ENCODE peak calls at places on chromosomes 2 and 18, in eight cellular contexts. G, D, K, I, E, J, L and Q are unnamed samples.

GRCh38 chr2:128228894-128229293 is 89.8 kb downstream of the HS6ST1 start:
- DNase-seq in K (no peak), E (no peak), I (no peak), L (no peak), J (peak; percentile 25), D (no peak), G (no peak), Q (no peak)

GRCh38 chr2:169579044-169579443 is 5.1 kb upstream of the PPIG start:
- DNase-seq in J (no peak), K (no peak), E (no peak), G (no peak), I (no peak), L (no peak), D (no peak), Q (no peak)

GRCh38 chr2:579351-579886 is 97.8 kb downstream of the TMEM18 start:
- DNase-seq in G (no peak), E (no peak), L (no peak), D (no peak), K (no peak), J (no peak), I (no peak), Q (peak; percentile 76)

GRCh38 chr2:149087751-149088150 is 49.3 kb downstream of the LYPD6B start:
- DNase-seq in E (no peak), D (peak; percentile 69), L (no peak), J (no peak), G (no peak), I (peak; percentile 13), K (no peak), Q (no peak)

GRCh38 chr18:23108496-23108895 is 26.8 kb upstream of the CABLES1 start:
- DNase-seq in L (no peak), G (no peak), K (no peak), I (no peak), E (no peak), J (no peak), D (no peak), Q (no peak)

GRCh38 chr18:33804258-33804657 is 226.2 kb downstream of the ASXL3 start:
- DNase-seq in L (peak; percentile 40), G (no peak), K (no peak), J (peak; percentile 63), I (peak; percentile 57), E (no peak), D (no peak), Q (no peak)

GRCh38 chr2:179818546-179818945 is 42.9 kb downstream of the ZNF385B start:
- DNase-seq in D (no peak), L (no peak), G (no peak), J (no peak), I (no peak), E (no peak), K (no peak), Q (no peak)

GRCh38 chr2:128347701-128348504 is 29.2 kb upstream of the HS6ST1 start:
- DNase-seq in D (no peak), L (peak; percentile 50), K (no peak), J (peak; percentile 23), E (no peak), G (no peak), I (no peak), Q (no peak)

GRCh38 chr2:64773461-64774118 is 119.9 kb upstream of the SERTAD2 start:
- DNase-seq in I (no peak), L (no peak), E (no peak), J (no peak), K (no peak), D (no peak), G (no peak), Q (no peak)

GRCh38 chr18:1050012-1050657 is 145.5 kb downstream of the ADCYAP1 start:
- DNase-seq in E (no peak), J (no peak), D (no peak), L (no peak), I (no peak), G (no peak), K (no peak), Q (no peak)

GRCh38 chr2:31950946-31951562 is 59.8 kb downstream of the MEMO1 start:
- DNase-seq in L (no peak), E (no peak), D (no peak), K (no peak), I (no peak), J (no peak), G (no peak), Q (no peak)

GRCh38 chr2:232435805-232436204 is 20.1 kb upstream of the ALPI start:
- DNase-seq in I (no peak), D (no peak), J (no peak), K (no peak), G (no peak), L (no peak), E (no peak), Q (no peak)

GRCh38 chr2:69082430-69082997 is 69.5 kb downstream of the ANTXR1 start:
- DNase-seq in G (no peak), K (no peak), E (no peak), J (peak; percentile 90), D (no peak), I (peak; percentile 42), L (peak; percentile 50), Q (no peak)

GRCh38 chr18:48292787-48293409 is 116.3 kb downstream of the ZBTB7C start:
- DNase-seq in G (no peak), D (no peak), E (no peak), L (no peak), K (no peak), I (no peak), J (no peak), Q (no peak)

GRCh38 chr2:148720501-148720998 is 76.0 kb downstream of the EPC2 start:
- DNase-seq in E (no peak), D (peak; percentile 11), I (no peak), J (peak; percentile 57), K (no peak), L (peak; percentile 51), G (no peak), Q (peak; percentile 62)

GRCh38 chr2:118990757-118991545 is 49.0 kb downstream of the MARCO start:
- DNase-seq in L (no peak), J (no peak), G (no peak), E (no peak), I (no peak), K (no peak), D (no peak), Q (no peak)

GRCh38 chr2:190441564-190441963 is 33.4 kb downstream of the MFSD6 start:
- DNase-seq in G (no peak), I (no peak), K (no peak), E (no peak), J (no peak), L (no peak), D (no peak), Q (no peak)

GRCh38 chr2:132911726-132912724 is 242.0 kb upstream of the LYPD1 start:
- DNase-seq in G (no peak), I (no peak), L (no peak), D (peak; percentile 47), K (no peak), J (peak; percentile 61), E (peak; percentile 38), Q (no peak)
- TF ChIP-seq CTCF in G (peak; percentile 21), I (no peak), L (no peak), D (peak; percentile 58), K (no peak), J (peak; percentile 24), E (no peak), Q (peak; percentile 31)

DNA sequence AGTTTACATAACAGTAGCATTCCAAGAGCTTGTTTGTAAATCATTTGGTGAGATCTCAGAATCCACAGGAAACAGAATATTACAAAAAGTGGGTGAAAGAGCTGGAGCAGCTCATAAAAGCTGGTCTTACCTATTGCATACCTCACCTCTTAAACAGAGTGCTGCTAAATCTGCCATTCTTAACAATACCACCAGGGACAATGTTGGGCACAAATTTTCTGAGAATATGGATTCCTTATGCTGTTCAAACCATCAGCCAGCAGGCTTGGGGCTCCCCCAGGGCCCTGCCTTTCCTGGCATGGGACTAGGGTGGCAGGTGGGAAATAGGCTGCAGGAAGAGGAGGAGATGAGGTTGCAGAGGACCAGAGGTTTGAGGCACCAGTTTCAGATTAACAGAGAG is 55.6 kb downstream of the TGFA start:
- DNase-seq in G (no peak), K (no peak), E (no peak), D (peak; percentile 72), J (no peak), L (no peak), I (peak; percentile 37), Q (no peak)
- TF ChIP-seq CTCF in G (peak; percentile 39), K (peak; percentile 29), E (peak; percentile 35), D (peak; percentile 11), J (no peak), L (peak; percentile 8), I (peak; percentile 38), Q (peak; percentile 40)

DNA sequence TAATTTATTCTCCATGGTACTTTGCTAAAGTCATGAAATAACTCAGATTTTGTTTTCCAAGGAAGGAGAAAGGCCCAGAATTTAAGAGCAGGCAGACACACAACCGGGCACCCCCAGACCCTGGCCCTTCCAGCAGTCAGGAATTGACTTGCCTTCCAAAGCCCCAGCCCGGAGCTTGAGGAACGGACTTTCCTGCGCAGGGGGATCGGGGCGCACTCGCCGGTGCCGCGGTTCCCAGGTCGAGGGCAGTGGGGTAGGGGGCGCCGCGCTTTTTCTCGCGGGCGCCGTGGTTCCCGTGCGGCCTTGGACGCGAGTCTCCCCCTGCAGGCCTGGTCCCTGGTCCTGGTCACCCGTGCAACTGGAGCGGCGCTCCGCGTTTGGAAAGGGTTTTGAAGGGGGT is 1.2 kb downstream of the ZNF236 start:
- DNase-seq in D (peak; percentile 81), J (peak; percentile 15), I (no peak), E (peak; percentile 66), G (peak; percentile 26), K (no peak), L (no peak), Q (no peak)
- TF ChIP-seq CTCF in D (peak; percentile 44), J (peak; percentile 29), I (peak; percentile 9), E (no peak), G (peak; percentile 51), K (no peak), L (no peak), Q (peak; percentile 64)

DNA sequence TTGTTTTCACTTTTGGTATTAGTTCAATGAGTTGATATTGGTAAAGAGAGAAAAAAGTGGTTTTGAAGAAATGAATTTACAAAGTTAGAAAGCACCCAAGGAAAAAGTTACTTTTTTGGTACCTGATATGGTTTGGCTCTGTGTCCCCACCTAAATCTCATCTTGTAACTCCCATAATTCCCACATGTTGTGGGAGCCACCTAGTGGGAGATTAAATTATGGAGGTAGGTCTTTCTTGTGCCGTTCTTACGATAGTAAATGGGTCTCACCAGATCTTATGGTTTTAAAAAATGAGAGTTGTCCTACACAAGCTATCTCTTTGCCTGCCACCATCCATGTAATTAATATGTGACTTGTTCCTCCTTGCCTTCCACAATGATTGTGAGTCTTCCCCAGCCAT is 965.6 kb upstream of the NRXN1 start:
- DNase-seq in I (no peak), E (no peak), J (no peak), L (no peak), D (peak; percentile 10), G (no peak), K (no peak), Q (no peak)
- TF ChIP-seq CTCF in I (no peak), E (no peak), J (no peak), L (no peak), D (peak; percentile 35), G (no peak), K (no peak), Q (peak; percentile 19)

DNA sequence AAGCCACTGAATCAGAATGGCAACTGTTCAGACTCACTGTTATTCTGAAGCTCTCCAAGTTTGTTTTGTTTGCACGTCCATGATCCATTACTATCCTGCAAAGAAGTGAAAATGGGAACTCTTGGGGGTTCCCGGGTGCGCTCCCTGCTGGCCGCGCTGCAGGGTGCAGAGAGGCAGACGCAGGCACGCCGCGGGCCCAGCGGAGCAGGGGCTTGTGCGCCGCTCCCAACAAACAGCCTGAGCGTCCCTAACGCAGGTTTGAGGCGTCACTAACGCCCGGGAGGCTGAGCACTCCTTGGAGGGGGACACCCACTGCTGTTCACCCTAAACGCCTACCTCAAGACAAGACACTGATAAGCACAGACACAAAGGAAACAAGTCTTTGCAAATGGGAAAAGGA is 14.3 kb upstream of the PIEZO2 start:
- DNase-seq in I (peak; percentile 62), E (peak; percentile 64), L (no peak), K (no peak), G (no peak), J (peak; percentile 36), D (peak; percentile 75), Q (no peak)
- TF ChIP-seq CTCF in I (peak; percentile 58), E (peak; percentile 31), L (peak; percentile 29), K (no peak), G (peak; percentile 77), J (peak; percentile 43), D (peak; percentile 66), Q (peak; percentile 67)